ENCODE peak calls at places on chromosome 5, in five cellular contexts. X is ascending aorta; O is activated T-cell treated with anti-CD3 and anti-CD28 coated beads, Interleukin-2, amount 50 U/mL, for 72 hours; R is kidney epithelial cell; M is HCEC 1CT. D is an unnamed sample.

GRCh38 chr5:5826911-5827310 is 404.4 kb downstream of the ICE1 start:
- DNase-seq in O (no peak), M (peak), X (no peak), R (no peak), D (no peak)

GRCh38 chr5:132456553-132457361 is 33.8 kb downstream of the IRF1 start:
- DNase-seq in M (peak), X (peak), O (peak), R (no peak), D (peak)

GRCh38 chr5:180130876-180131740 is 59.5 kb upstream of the RNF130 start:
- DNase-seq in O (no peak), R (no peak), X (no peak), M (no peak), D (no peak)

GRCh38 chr5:123951204-123951977 is 439.4 kb downstream of the CSNK1G3 start:
- DNase-seq in M (peak), O (no peak), R (peak), X (no peak), D (no peak)

GRCh38 chr5:179124329-179124852 is 64.2 kb downstream of the ZNF354C start:
- DNase-seq in M (no peak), O (no peak), R (no peak), X (no peak), D (no peak)

GRCh38 chr5:99104538-99105132 is 175.8 kb upstream of the CHD1 start:
- DNase-seq in X (no peak), M (peak), R (no peak), O (no peak), D (no peak)

GRCh38 chr5:40221796-40222195 is 457.9 kb upstream of the PTGER4 start:
- DNase-seq in O (no peak), M (peak), X (no peak), R (peak), D (no peak)

GRCh38 chr5:103847060-103847459 is 284.5 kb upstream of the NUDT12 start:
- DNase-seq in R (no peak), O (no peak), M (peak), X (no peak), D (no peak)

GRCh38 chr5:163760498-163760897 is 255.1 kb downstream of the MAT2B start:
- DNase-seq in R (peak), O (no peak), M (peak), X (no peak), D (no peak)

GRCh38 chr5:167861134-167861930 is 430.1 kb upstream of the WWC1 start:
- DNase-seq in M (peak), X (no peak), R (no peak), O (no peak), D (no peak)

GRCh38 chr5:118775790-118776499 is 212.4 kb downstream of the DTWD2 start:
- DNase-seq in X (no peak), R (no peak), M (no peak), O (no peak), D (no peak)

GRCh38 chr5:37015795-37016666 is 139.5 kb downstream of the NIPBL start:
- DNase-seq in X (no peak), O (no peak), M (peak), R (no peak), D (no peak)

GRCh38 chr5:100188339-100188738 is 346.8 kb upstream of the FAM174A start:
- DNase-seq in R (no peak), M (no peak), X (no peak), O (no peak), D (no peak)

GRCh38 chr5:72018158-72018803 is 89.0 kb upstream of the MAP1B start:
- DNase-seq in O (peak), R (no peak), M (peak), X (no peak), D (peak)

GRCh38 chr5:153067869-153068268 is 422.6 kb upstream of the GRIA1 start:
- DNase-seq in M (no peak), R (no peak), X (no peak), O (no peak), D (no peak)

GRCh38 chr5:6383376-6383775 is 5.0 kb upstream of the MED10 start:
- DNase-seq in O (no peak), M (no peak), X (no peak), R (no peak), D (no peak)

GRCh38 chr5:166907314-166907713 is 1384.1 kb upstream of the WWC1 start:
- DNase-seq in M (peak), R (peak), O (no peak), X (no peak), D (no peak)

GRCh38 chr5:90557391-90557790 is 1.2 kb upstream of the ADGRV1 start:
- DNase-seq in X (no peak), M (no peak), O (no peak), R (no peak), D (no peak)

GRCh38 chr5:181191526-181192336 is 13.3 kb downstream of the TRIM7 start:
- DNase-seq in M (peak), O (peak), X (peak), R (no peak), D (peak)

GRCh38 chr5:143120460-143121134 is 282.9 kb downstream of the NR3C1 start:
- DNase-seq in R (no peak), X (no peak), O (no peak), M (no peak), D (no peak)

GRCh38 chr5:52861368-52861767 is 73.7 kb downstream of the ITGA1 start:
- DNase-seq in M (no peak), O (no peak), X (no peak), R (no peak), D (no peak)

GRCh38 chr5:668299-668995 is 24.7 kb downstream of the TPPP start:
- DNase-seq in M (no peak), X (no peak), O (no peak), R (no peak), D (no peak)

GRCh38 chr5:119275146-119275872 is 80.5 kb upstream of the TNFAIP8 start:
- DNase-seq in R (peak), O (no peak), M (peak), X (no peak), D (no peak)

GRCh38 chr5:42274913-42275312 is 148.3 kb upstream of the GHR start:
- DNase-seq in O (no peak), M (no peak), X (no peak), R (no peak), D (no peak)

GRCh38 chr5:1731091-1731639 is 68.5 kb downstream of the MRPL36 start:
- DNase-seq in O (no peak), M (no peak), R (no peak), X (no peak), D (no peak)

GRCh38 chr5:118863345-118863744 is 125.0 kb downstream of the DTWD2 start:
- DNase-seq in M (peak), R (no peak), O (no peak), X (no peak), D (no peak)

GRCh38 chr5:104444656-104445055 is 882.1 kb upstream of the NUDT12 start:
- DNase-seq in X (no peak), M (no peak), O (no peak), R (no peak), D (no peak)

GRCh38 chr5:181234116-181234454 is 9.6 kb downstream of the RACK1 start:
- DNase-seq in R (no peak), X (no peak), M (no peak), O (no peak), D (no peak)

GRCh38 chr5:20276061-20276958 is 288.3 kb upstream of the CDH18 start:
- DNase-seq in M (peak), X (no peak), R (peak), O (no peak), D (no peak)

GRCh38 chr5:142289708-142290573 is 34.9 kb downstream of the SPRY4 start:
- DNase-seq in M (no peak), R (no peak), X (no peak), O (no peak), D (no peak)

GRCh38 chr5:150320048-150320555 is 17.4 kb upstream of the ARSI start:
- DNase-seq in R (peak), X (no peak), M (peak), O (no peak), D (no peak)

GRCh38 chr5:43171926-43172325 is 20.1 kb upstream of the NIM1K start:
- DNase-seq in X (no peak), O (no peak), R (no peak), M (no peak), D (no peak)

GRCh38 chr5:127812570-127812969 is 109.4 kb downstream of the CCDC192 start:
- DNase-seq in X (no peak), R (no peak), M (no peak), O (no peak), D (no peak)

GRCh38 chr5:56152437-56152836 is 80.7 kb downstream of the ANKRD55 start:
- DNase-seq in M (no peak), X (no peak), R (no peak), O (no peak), D (no peak)